ENCODE peak calls at places on chromosomes 7 and 10, in nine cellular contexts. I is Calu3, X is upper lobe of right lung, K is tibial artery, V is A549, T is tibial nerve, O is GM12864, Z is fibroblast of pulmonary artery, Q is keratinocyte. E is an unnamed sample.

GRCh38 chr7:41492603-41493002 is 210.3 kb downstream of the INHBA start:
- DNase-seq in T (no peak), X (no peak), I (no peak), V (no peak), Z (no peak), K (no peak), Q (no peak), O (no peak), E (no peak)

GRCh38 chr7:68321076-68321639 is 1277.1 kb upstream of the AUTS2 start:
- DNase-seq in I (no peak), T (peak), V (peak), Q (peak), K (peak), Z (no peak), O (no peak), X (no peak), E (no peak)

GRCh38 chr7:101885597-101885955 is 68.2 kb downstream of the CUX1 start:
- DNase-seq in K (peak), T (no peak), Q (no peak), I (no peak), V (no peak), O (no peak), Z (no peak), X (no peak), E (no peak)

GRCh38 chr7:1858435-1859265 is 188.6 kb downstream of the ELFN1 start:
- DNase-seq in V (no peak), I (no peak), K (no peak), X (peak), Q (no peak), Z (no peak), T (no peak), O (no peak), E (no peak)

GRCh38 chr10:89032141-89032814 is 41.7 kb downstream of the FAS start:
- DNase-seq in O (peak), V (peak), Q (peak), T (no peak), I (peak), Z (peak), X (peak), K (no peak), E (no peak)

GRCh38 chr10:129864082-129864481 is 100.0 kb downstream of the EBF3 start:
- DNase-seq in T (no peak), K (no peak), Z (no peak), I (no peak), V (no peak), X (no peak), O (no peak), Q (no peak), E (no peak)

GRCh38 chr7:18724311-18724710 is 228.8 kb downstream of the HDAC9 start:
- DNase-seq in Z (no peak), I (no peak), Q (no peak), X (no peak), V (no peak), K (no peak), T (no peak), O (no peak), E (no peak)

GRCh38 chr10:35470535-35470934 is 134.2 kb downstream of the CCNY start:
- DNase-seq in Z (peak), I (no peak), Q (no peak), V (no peak), T (no peak), O (no peak), K (no peak), X (no peak), E (no peak)

GRCh38 chr7:114539575-114539974 is 125.0 kb downstream of the FOXP2 start:
- DNase-seq in V (peak), K (no peak), Q (no peak), Z (peak), O (no peak), T (no peak), X (no peak), I (peak), E (no peak)

GRCh38 chr10:97763411-97763810 is 8.4 kb downstream of the SFRP5 start:
- DNase-seq in I (no peak), V (no peak), T (no peak), O (no peak), K (no peak), X (peak), Q (no peak), Z (no peak), E (no peak)

GRCh38 chr7:101736077-101736476 is 81.3 kb upstream of the CUX1 start:
- DNase-seq in T (no peak), V (peak), O (no peak), K (no peak), I (no peak), Q (no peak), X (no peak), Z (no peak), E (no peak)

GRCh38 chr10:44399478-44400451 is 14.9 kb upstream of the CXCL12 start:
- DNase-seq in O (no peak), I (no peak), K (no peak), X (peak), V (no peak), Z (no peak), Q (no peak), T (no peak), E (peak)

GRCh38 chr7:91876391-91877133 is 3.9 kb downstream of the MTERF1 start:
- DNase-seq in Q (no peak), X (no peak), Z (peak), K (no peak), I (no peak), T (no peak), V (peak), O (no peak), E (no peak)

GRCh38 chr10:97755718-97756117 is 16.1 kb downstream of the SFRP5 start:
- DNase-seq in T (no peak), Q (no peak), K (no peak), V (no peak), O (no peak), Z (no peak), X (no peak), I (no peak), E (no peak)

GRCh38 chr10:47350671-47351640 is 2.8 kb downstream of the RBP3 start:
- DNase-seq in Z (no peak), O (no peak), T (no peak), Q (no peak), I (no peak), V (no peak), K (no peak), X (no peak), E (no peak)

GRCh38 chr10:77392851-77393250 is 244.8 kb downstream of the KCNMA1 start:
- DNase-seq in Z (peak), V (peak), K (no peak), O (no peak), Q (peak), X (no peak), T (no peak), I (peak), E (no peak)

GRCh38 chr7:110767550-110768137 is 323.3 kb upstream of the LRRN3 start:
- DNase-seq in O (no peak), V (no peak), K (no peak), T (no peak), I (no peak), Z (no peak), X (no peak), Q (no peak), E (no peak)

GRCh38 chr7:133705596-133705995 is 421.5 kb upstream of the LRGUK start:
- DNase-seq in Q (peak), O (no peak), K (no peak), Z (peak), I (no peak), T (no peak), V (peak), X (no peak), E (no peak)

GRCh38 chr7:4791738-4792536 is 16.5 kb downstream of the AP5Z1 start:
- DNase-seq in V (peak), K (peak), Z (peak), I (no peak), T (peak), Q (no peak), X (peak), O (no peak), E (no peak)

GRCh38 chr10:32065871-32066270 is 9.6 kb upstream of the KIF5B start:
- DNase-seq in T (no peak), Q (no peak), I (no peak), K (no peak), O (no peak), X (no peak), Z (peak), V (peak), E (no peak)

GRCh38 chr7:149285581-149285975 is 23.6 kb downstream of the ZNF783 start:
- DNase-seq in Q (no peak), X (no peak), K (no peak), V (peak), O (no peak), Z (peak), T (no peak), I (no peak), E (no peak)

GRCh38 chr10:89073719-89074118 is 83.1 kb downstream of the FAS start:
- DNase-seq in O (no peak), Z (peak), I (no peak), X (no peak), V (no peak), K (no peak), Q (no peak), T (no peak), E (no peak)

GRCh38 chr7:85573346-85573745 is 386.5 kb upstream of the SEMA3D start:
- DNase-seq in T (no peak), Q (no peak), Z (peak), V (no peak), X (no peak), I (no peak), O (no peak), K (no peak), E (no peak)

GRCh38 chr10:96556003-96556402 is 30.8 kb downstream of the TM9SF3 start:
- DNase-seq in I (no peak), Q (no peak), T (no peak), V (no peak), X (no peak), Z (peak), O (no peak), K (no peak), E (no peak)

GRCh38 chr10:22043327-22043633 is 39.8 kb upstream of the DNAJC1 start:
- DNase-seq in Q (no peak), V (peak), K (no peak), I (no peak), O (no peak), X (no peak), Z (no peak), T (no peak), E (no peak)

DNA sequence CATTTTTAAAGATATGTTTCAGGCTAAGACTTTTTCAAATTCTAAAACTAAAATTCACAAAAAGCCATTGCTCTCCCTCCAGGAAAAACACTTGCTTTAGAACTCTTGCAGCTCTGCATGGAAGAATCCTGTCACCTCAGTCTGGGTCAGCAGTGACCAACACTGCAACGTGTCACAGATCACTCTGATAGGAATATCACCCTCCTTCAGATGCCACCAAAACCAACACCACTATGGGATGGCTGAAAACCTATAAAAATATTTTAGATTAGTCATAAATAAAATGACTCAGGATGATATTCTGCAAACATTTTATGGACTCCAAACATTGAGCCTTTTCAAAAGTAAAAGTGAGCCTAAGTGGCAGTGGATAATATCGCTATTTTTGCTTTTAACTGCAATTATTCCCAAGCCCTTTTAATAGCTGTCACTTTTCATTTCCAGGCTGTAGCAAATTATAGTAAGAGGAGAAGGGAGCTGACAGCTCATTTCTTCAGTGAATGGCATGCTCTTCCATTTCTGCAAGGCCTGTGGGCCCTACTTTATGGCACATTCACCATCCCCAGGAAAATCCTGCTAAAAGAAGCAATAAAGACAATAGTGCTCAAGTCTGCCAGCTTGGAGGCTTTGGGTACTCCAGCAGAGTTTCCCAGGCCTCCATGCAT is 21.3 kb downstream of the ELMO1 start:
- DNase-seq in V (no peak), Q (no peak), O (no peak), I (no peak), T (no peak), Z (no peak), X (no peak), K (no peak), E (no peak)
- TF ChIP-seq CTCF in V (no peak), Q (no peak), O (no peak), I (no peak), T (no peak), Z (no peak), X (no peak), K (no peak), E (no peak)

GRCh38 chr7:143389316-143390097 is 8.4 kb downstream of the ZYX start:
- DNase-seq in Q (no peak), V (no peak), K (no peak), T (no peak), I (no peak), Z (no peak), O (no peak), X (no peak), E (no peak)

GRCh38 chr7:143388051-143388450 is 6.9 kb downstream of the ZYX start:
- DNase-seq in V (no peak), K (no peak), I (no peak), Z (no peak), T (no peak), Q (no peak), X (no peak), O (no peak), E (no peak)

GRCh38 chr7:143390098-143390772 is 9.1 kb downstream of the ZYX start:
- DNase-seq in K (no peak), Z (no peak), T (no peak), I (no peak), V (no peak), O (no peak), X (no peak), Q (no peak), E (no peak)

GRCh38 chr7:143387156-143387975 is 6.2 kb downstream of the ZYX start:
- DNase-seq in K (no peak), Z (no peak), T (no peak), O (no peak), V (peak), Q (no peak), X (peak), I (no peak), E (no peak)

GRCh38 chr7:143388491-143389101 is 7.5 kb downstream of the ZYX start:
- DNase-seq in V (no peak), Q (no peak), T (no peak), X (no peak), Z (no peak), I (no peak), O (no peak), K (no peak), E (no peak)
- TF ChIP-seq CTCF in V (no peak), Q (no peak), T (no peak), X (no peak), Z (no peak), I (no peak), O (no peak), K (no peak), E (no peak)

DNA sequence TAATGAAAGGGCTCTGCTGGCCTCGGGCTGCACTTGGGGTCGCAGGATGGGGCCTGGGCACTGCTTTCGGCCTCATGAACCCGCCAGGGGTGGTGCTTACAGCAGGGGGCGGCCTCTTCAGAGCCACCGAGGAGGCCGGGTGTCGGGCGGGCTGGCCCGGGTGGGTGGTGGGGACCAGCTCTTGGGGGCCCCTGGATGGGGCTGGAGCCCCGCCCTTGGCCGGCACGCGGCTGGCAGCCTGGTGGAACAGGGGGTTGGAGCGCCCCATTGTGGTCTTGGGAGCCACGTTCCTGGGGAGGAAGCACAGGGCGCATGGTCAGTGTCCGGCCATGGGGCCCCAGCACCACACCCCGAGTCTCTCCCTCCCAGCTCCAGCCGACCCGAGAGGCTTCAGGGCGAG is 8.8 kb downstream of the ADAM8 start:
- DNase-seq in Z (no peak), V (no peak), T (no peak), K (no peak), Q (no peak), O (no peak), X (no peak), I (no peak), E (no peak)
- TF ChIP-seq CTCF in Z (no peak), V (no peak), T (no peak), K (no peak), Q (no peak), O (no peak), X (no peak), I (no peak), E (no peak)

DNA sequence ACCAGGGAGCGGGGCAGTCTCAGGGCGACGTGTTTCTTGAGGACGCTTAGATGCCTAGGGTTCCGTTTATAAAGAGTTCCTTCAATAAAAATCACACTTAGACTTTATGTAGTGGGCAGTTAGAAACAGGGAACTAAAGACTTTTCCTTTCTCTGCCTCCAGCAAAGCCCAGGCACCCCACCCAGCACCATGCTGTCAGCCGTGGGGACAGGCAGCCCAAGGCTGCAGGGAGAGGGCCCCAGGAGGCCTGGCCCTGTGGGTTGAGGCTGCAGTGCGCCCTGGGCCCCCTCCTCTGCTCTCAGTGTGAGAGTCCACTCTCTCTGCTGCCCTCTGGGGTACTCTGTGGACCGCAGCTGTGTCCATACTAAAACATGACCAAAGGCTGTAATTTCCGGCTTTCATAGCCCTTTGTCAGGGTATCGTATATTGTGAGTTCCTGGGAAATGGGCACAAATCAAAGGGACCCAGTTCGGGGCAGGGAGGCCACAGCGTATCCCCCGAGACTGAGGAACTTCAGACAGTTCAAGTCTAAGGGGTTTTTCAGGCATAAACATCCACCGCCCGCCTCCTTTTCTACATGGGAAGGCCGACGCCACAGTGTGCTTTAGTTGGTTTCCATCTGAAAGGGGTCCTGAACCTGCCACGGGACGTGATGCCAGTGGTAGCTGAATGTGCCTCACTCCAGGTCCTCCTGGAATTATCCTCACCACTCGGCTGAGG is 59.7 kb downstream of the DNAJB6 start:
- DNase-seq in T (no peak), V (no peak), K (no peak), Q (no peak), X (no peak), I (no peak), O (no peak), Z (no peak), E (no peak)
- TF ChIP-seq CTCF in T (no peak), V (no peak), K (no peak), Q (no peak), X (no peak), I (no peak), O (no peak), Z (no peak), E (no peak)

GRCh38 chr10:75191821-75192568 is 18.6 kb upstream of the VDAC2 start:
- DNase-seq in V (peak), Z (peak), T (no peak), X (no peak), K (peak), I (peak), O (no peak), Q (no peak), E (peak)
- TF ChIP-seq CTCF in V (peak), Z (peak), T (no peak), X (peak), K (no peak), I (no peak), O (no peak), Q (peak), E (no peak)

DNA sequence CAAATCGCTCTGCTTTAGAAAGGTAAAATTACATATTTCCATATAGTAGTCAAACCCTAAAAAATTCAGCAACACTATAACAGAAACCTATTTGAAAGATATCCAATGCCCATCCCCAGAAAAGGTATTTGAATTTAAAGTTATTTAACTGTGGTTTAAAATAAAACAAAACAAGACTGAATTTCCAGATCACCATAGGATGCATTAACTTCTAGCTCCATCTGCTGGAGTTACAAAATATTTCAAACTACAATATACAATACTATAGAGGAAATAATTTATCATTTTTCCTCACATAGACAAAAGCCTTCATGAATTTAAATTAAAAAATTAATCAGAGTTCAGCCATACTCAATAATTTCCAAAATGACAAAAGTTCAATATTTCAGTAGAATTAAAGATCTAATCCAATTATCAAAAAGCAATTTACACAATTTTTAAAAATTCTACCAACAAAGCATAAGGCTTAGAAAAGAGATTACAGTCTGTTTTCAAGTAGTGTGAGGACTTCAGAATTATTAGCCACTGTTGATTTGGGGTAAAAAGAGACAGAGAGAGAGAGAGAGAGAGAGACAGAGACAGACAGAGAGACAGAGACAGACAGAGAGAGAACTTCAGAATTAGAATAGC is 75.9 kb downstream of the LMBR1 start:
- DNase-seq in X (no peak), O (no peak), V (no peak), K (no peak), I (no peak), Q (no peak), T (no peak), Z (peak), E (no peak)
- TF ChIP-seq CTCF in X (peak), O (no peak), V (peak), K (no peak), I (no peak), Q (peak), T (no peak), Z (peak), E (no peak)

DNA sequence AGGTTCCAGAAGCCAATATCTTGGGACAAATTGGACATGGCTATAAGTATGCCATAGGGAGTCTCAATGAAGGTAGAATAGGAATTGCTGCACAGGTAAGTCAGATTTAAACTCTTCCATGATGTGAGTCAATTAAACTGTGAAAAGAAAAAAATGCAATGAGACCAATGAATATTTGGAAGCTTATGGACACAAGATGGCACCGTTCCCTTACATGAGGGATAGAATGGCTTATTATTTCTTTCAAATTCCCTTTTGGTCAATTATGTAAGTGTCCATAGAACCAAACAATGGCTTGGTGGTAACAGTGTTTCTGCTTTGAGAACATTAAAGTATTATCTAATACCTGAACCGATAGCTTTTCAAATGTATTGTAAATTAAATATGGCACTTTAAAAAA is 35.6 kb downstream of the ACADSB start:
- DNase-seq in T (no peak), V (peak), X (no peak), O (no peak), I (no peak), Z (peak), K (no peak), Q (no peak), E (no peak)
- TF ChIP-seq CTCF in T (no peak), V (peak), X (no peak), O (no peak), I (peak), Z (no peak), K (no peak), Q (peak), E (no peak)

GRCh38 chr10:4174197-4174596 is 389.2 kb upstream of the KLF6 start:
- DNase-seq in X (no peak), Q (no peak), I (peak), K (no peak), O (no peak), T (no peak), V (peak), Z (no peak), E (no peak)
- TF ChIP-seq CTCF in X (no peak), Q (no peak), I (no peak), K (no peak), O (no peak), T (no peak), V (peak), Z (no peak), E (no peak)